ENCODE peak calls at places on chromosome 4, in ten cellular contexts. One of them, this sample, is unnamed.

GRCh38 chr4:78417603-78418002 is 134.0 kb upstream of the ANXA3 start:
- DNase-seq in lower leg skin: no peak
- DNase-seq in endothelial cell of umbilical vein: no peak
- DNase-seq in Peyer's patch: no peak
- DNase-seq in GM12891: no peak
- DNase-seq in body of pancreas: no peak
- DNase-seq in K562: no peak
- DNase-seq in ovary: no peak
- DNase-seq in H54: no peak
- DNase-seq in A549: no peak
- DNase-seq in this sample: no peak

GRCh38 chr4:15755321-15755750 is 22.8 kb upstream of the CD38 start:
- DNase-seq in lower leg skin: no peak
- DNase-seq in endothelial cell of umbilical vein: peak
- DNase-seq in Peyer's patch: no peak
- DNase-seq in GM12891: no peak
- DNase-seq in body of pancreas: no peak
- DNase-seq in K562: no peak
- DNase-seq in ovary: no peak
- DNase-seq in H54: no peak
- DNase-seq in A549: no peak
- DNase-seq in this sample: no peak

GRCh38 chr4:26568446-26568994 is 15.4 kb upstream of the TBC1D19 start:
- DNase-seq in lower leg skin: no peak
- DNase-seq in endothelial cell of umbilical vein: peak
- DNase-seq in Peyer's patch: no peak
- DNase-seq in GM12891: no peak
- DNase-seq in body of pancreas: no peak
- DNase-seq in K562: no peak
- DNase-seq in ovary: no peak
- DNase-seq in H54: no peak
- DNase-seq in A549: peak
- DNase-seq in this sample: no peak

GRCh38 chr4:107283587-107284559 is 247.8 kb upstream of the DKK2 start:
- DNase-seq in lower leg skin: peak
- DNase-seq in endothelial cell of umbilical vein: peak
- DNase-seq in Peyer's patch: no peak
- DNase-seq in GM12891: no peak
- DNase-seq in body of pancreas: no peak
- DNase-seq in K562: no peak
- DNase-seq in ovary: no peak
- DNase-seq in H54: no peak
- DNase-seq in A549: peak
- DNase-seq in this sample: no peak

GRCh38 chr4:808860-809570 is 16.9 kb downstream of the CPLX1 start:
- DNase-seq in lower leg skin: no peak
- DNase-seq in endothelial cell of umbilical vein: no peak
- DNase-seq in Peyer's patch: no peak
- DNase-seq in GM12891: no peak
- DNase-seq in body of pancreas: no peak
- DNase-seq in K562: no peak
- DNase-seq in ovary: no peak
- DNase-seq in H54: no peak
- DNase-seq in A549: no peak
- DNase-seq in this sample: no peak

GRCh38 chr4:175947117-175947722 is 118.4 kb upstream of the WDR17 start:
- DNase-seq in lower leg skin: no peak
- DNase-seq in endothelial cell of umbilical vein: peak
- DNase-seq in Peyer's patch: no peak
- DNase-seq in GM12891: no peak
- DNase-seq in body of pancreas: no peak
- DNase-seq in K562: no peak
- DNase-seq in ovary: no peak
- DNase-seq in H54: no peak
- DNase-seq in A549: peak
- DNase-seq in this sample: no peak

GRCh38 chr4:139144161-139144859 is 32.7 kb downstream of the ELF2 start:
- DNase-seq in lower leg skin: no peak
- DNase-seq in endothelial cell of umbilical vein: no peak
- DNase-seq in Peyer's patch: no peak
- DNase-seq in GM12891: no peak
- DNase-seq in body of pancreas: peak
- DNase-seq in K562: no peak
- DNase-seq in ovary: peak
- DNase-seq in H54: peak
- DNase-seq in A549: no peak
- DNase-seq in this sample: no peak

GRCh38 chr4:42280327-42281095 is 116.8 kb upstream of the SHISA3 start:
- DNase-seq in lower leg skin: no peak
- DNase-seq in endothelial cell of umbilical vein: peak
- DNase-seq in Peyer's patch: no peak
- DNase-seq in GM12891: no peak
- DNase-seq in body of pancreas: peak
- DNase-seq in K562: peak
- DNase-seq in ovary: no peak
- DNase-seq in H54: no peak
- DNase-seq in A549: peak
- DNase-seq in this sample: no peak

GRCh38 chr4:107183155-107183774 is 147.2 kb upstream of the DKK2 start:
- DNase-seq in lower leg skin: no peak
- DNase-seq in endothelial cell of umbilical vein: peak
- DNase-seq in Peyer's patch: no peak
- DNase-seq in GM12891: no peak
- DNase-seq in body of pancreas: peak
- DNase-seq in K562: peak
- DNase-seq in ovary: peak
- DNase-seq in H54: no peak
- DNase-seq in A549: peak
- DNase-seq in this sample: no peak

GRCh38 chr4:28117067-28117756 is 1256.6 kb downstream of the STIM2 start:
- DNase-seq in lower leg skin: no peak
- DNase-seq in endothelial cell of umbilical vein: no peak
- DNase-seq in Peyer's patch: no peak
- DNase-seq in GM12891: no peak
- DNase-seq in body of pancreas: no peak
- DNase-seq in K562: no peak
- DNase-seq in ovary: no peak
- DNase-seq in H54: no peak
- DNase-seq in A549: no peak
- DNase-seq in this sample: no peak

GRCh38 chr4:176009254-176009653 is 56.4 kb upstream of the WDR17 start:
- DNase-seq in lower leg skin: no peak
- DNase-seq in endothelial cell of umbilical vein: no peak
- DNase-seq in Peyer's patch: no peak
- DNase-seq in GM12891: no peak
- DNase-seq in body of pancreas: no peak
- DNase-seq in K562: no peak
- DNase-seq in ovary: no peak
- DNase-seq in H54: no peak
- DNase-seq in A549: no peak
- DNase-seq in this sample: no peak

GRCh38 chr4:158236304-158237030 is 26.2 kb downstream of the TMEM144 start:
- DNase-seq in lower leg skin: no peak
- DNase-seq in endothelial cell of umbilical vein: peak
- DNase-seq in Peyer's patch: no peak
- DNase-seq in GM12891: no peak
- DNase-seq in body of pancreas: no peak
- DNase-seq in K562: no peak
- DNase-seq in ovary: no peak
- DNase-seq in H54: no peak
- DNase-seq in A549: no peak
- DNase-seq in this sample: no peak

GRCh38 chr4:77194989-77195388 is 38.0 kb downstream of the CCNG2 start:
- DNase-seq in lower leg skin: no peak
- DNase-seq in endothelial cell of umbilical vein: no peak
- DNase-seq in Peyer's patch: no peak
- DNase-seq in GM12891: no peak
- DNase-seq in body of pancreas: no peak
- DNase-seq in K562: no peak
- DNase-seq in ovary: no peak
- DNase-seq in H54: no peak
- DNase-seq in A549: no peak
- DNase-seq in this sample: no peak

GRCh38 chr4:77196866-77197265 is 39.9 kb downstream of the CCNG2 start:
- DNase-seq in lower leg skin: no peak
- DNase-seq in endothelial cell of umbilical vein: no peak
- DNase-seq in Peyer's patch: no peak
- DNase-seq in GM12891: no peak
- DNase-seq in body of pancreas: peak
- DNase-seq in K562: no peak
- DNase-seq in ovary: no peak
- DNase-seq in H54: no peak
- DNase-seq in A549: no peak
- DNase-seq in this sample: peak

GRCh38 chr4:77193046-77193445 is 36.0 kb downstream of the CCNG2 start:
- DNase-seq in lower leg skin: no peak
- DNase-seq in endothelial cell of umbilical vein: no peak
- DNase-seq in Peyer's patch: no peak
- DNase-seq in GM12891: no peak
- DNase-seq in body of pancreas: no peak
- DNase-seq in K562: no peak
- DNase-seq in ovary: no peak
- DNase-seq in H54: no peak
- DNase-seq in A549: no peak
- DNase-seq in this sample: no peak

GRCh38 chr4:77194366-77194765 is 37.4 kb downstream of the CCNG2 start:
- DNase-seq in lower leg skin: no peak
- DNase-seq in endothelial cell of umbilical vein: no peak
- DNase-seq in Peyer's patch: no peak
- DNase-seq in GM12891: no peak
- DNase-seq in body of pancreas: no peak
- DNase-seq in K562: no peak
- DNase-seq in ovary: no peak
- DNase-seq in H54: no peak
- DNase-seq in A549: no peak
- DNase-seq in this sample: no peak

GRCh38 chr4:77193511-77194236 is 36.7 kb downstream of the CCNG2 start:
- DNase-seq in lower leg skin: peak
- DNase-seq in endothelial cell of umbilical vein: no peak
- DNase-seq in Peyer's patch: no peak
- DNase-seq in GM12891: peak
- DNase-seq in body of pancreas: peak
- DNase-seq in K562: peak
- DNase-seq in ovary: peak
- DNase-seq in H54: no peak
- DNase-seq in A549: no peak
- DNase-seq in this sample: peak
- TF ChIP-seq POLR2A in lower leg skin: no peak
- TF ChIP-seq POLR2A in endothelial cell of umbilical vein: no peak
- TF ChIP-seq POLR2A in Peyer's patch: no peak
- TF ChIP-seq POLR2A in GM12891: no peak
- TF ChIP-seq POLR2A in body of pancreas: no peak
- TF ChIP-seq POLR2A in K562: no peak
- TF ChIP-seq POLR2A in ovary: no peak
- TF ChIP-seq POLR2A in H54: no peak
- TF ChIP-seq POLR2A in A549: no peak
- TF ChIP-seq POLR2A in this sample: peak

GRCh38 chr4:109027016-109027500 is 264.2 kb upstream of the ETNPPL start:
- DNase-seq in lower leg skin: no peak
- DNase-seq in endothelial cell of umbilical vein: peak
- DNase-seq in Peyer's patch: no peak
- DNase-seq in GM12891: no peak
- DNase-seq in body of pancreas: no peak
- DNase-seq in K562: peak
- DNase-seq in ovary: no peak
- DNase-seq in H54: no peak
- DNase-seq in A549: no peak
- DNase-seq in this sample: no peak

GRCh38 chr4:109020861-109021260 is 258.0 kb upstream of the ETNPPL start:
- DNase-seq in lower leg skin: no peak
- DNase-seq in endothelial cell of umbilical vein: no peak
- DNase-seq in Peyer's patch: no peak
- DNase-seq in GM12891: no peak
- DNase-seq in body of pancreas: no peak
- DNase-seq in K562: no peak
- DNase-seq in ovary: no peak
- DNase-seq in H54: no peak
- DNase-seq in A549: no peak
- DNase-seq in this sample: no peak

GRCh38 chr4:109025471-109026076 is 262.7 kb upstream of the ETNPPL start:
- DNase-seq in lower leg skin: no peak
- DNase-seq in endothelial cell of umbilical vein: no peak
- DNase-seq in Peyer's patch: no peak
- DNase-seq in GM12891: no peak
- DNase-seq in body of pancreas: no peak
- DNase-seq in K562: no peak
- DNase-seq in ovary: no peak
- DNase-seq in H54: no peak
- DNase-seq in A549: no peak
- DNase-seq in this sample: no peak

GRCh38 chr4:109026588-109026987 is 263.7 kb upstream of the ETNPPL start:
- DNase-seq in lower leg skin: no peak
- DNase-seq in endothelial cell of umbilical vein: peak
- DNase-seq in Peyer's patch: no peak
- DNase-seq in GM12891: no peak
- DNase-seq in body of pancreas: no peak
- DNase-seq in K562: no peak
- DNase-seq in ovary: no peak
- DNase-seq in H54: no peak
- DNase-seq in A549: no peak
- DNase-seq in this sample: no peak

GRCh38 chr4:109022941-109023340 is 260.1 kb upstream of the ETNPPL start:
- DNase-seq in lower leg skin: no peak
- DNase-seq in endothelial cell of umbilical vein: no peak
- DNase-seq in Peyer's patch: no peak
- DNase-seq in GM12891: no peak
- DNase-seq in body of pancreas: no peak
- DNase-seq in K562: no peak
- DNase-seq in ovary: no peak
- DNase-seq in H54: no peak
- DNase-seq in A549: no peak
- DNase-seq in this sample: no peak
- TF ChIP-seq POLR2A in lower leg skin: no peak
- TF ChIP-seq POLR2A in endothelial cell of umbilical vein: no peak
- TF ChIP-seq POLR2A in Peyer's patch: no peak
- TF ChIP-seq POLR2A in GM12891: no peak
- TF ChIP-seq POLR2A in body of pancreas: no peak
- TF ChIP-seq POLR2A in K562: no peak
- TF ChIP-seq POLR2A in ovary: no peak
- TF ChIP-seq POLR2A in H54: no peak
- TF ChIP-seq POLR2A in A549: no peak
- TF ChIP-seq POLR2A in this sample: no peak

GRCh38 chr4:88283661-88284377 is 542 bp downstream of the PPM1K start:
- DNase-seq in lower leg skin: peak
- DNase-seq in endothelial cell of umbilical vein: peak
- DNase-seq in Peyer's patch: peak
- DNase-seq in GM12891: peak
- DNase-seq in body of pancreas: peak
- DNase-seq in K562: peak
- DNase-seq in ovary: peak
- DNase-seq in H54: peak
- DNase-seq in A549: peak
- DNase-seq in this sample: peak
- TF ChIP-seq POLR2A in lower leg skin: no peak
- TF ChIP-seq POLR2A in endothelial cell of umbilical vein: peak
- TF ChIP-seq POLR2A in Peyer's patch: no peak
- TF ChIP-seq POLR2A in GM12891: no peak
- TF ChIP-seq POLR2A in body of pancreas: peak
- TF ChIP-seq POLR2A in K562: no peak
- TF ChIP-seq POLR2A in ovary: peak
- TF ChIP-seq POLR2A in H54: peak
- TF ChIP-seq POLR2A in A549: no peak
- TF ChIP-seq POLR2A in this sample: no peak

GRCh38 chr4:73068496-73069337 is 799 bp downstream of the COX18 start:
- DNase-seq in lower leg skin: no peak
- DNase-seq in endothelial cell of umbilical vein: peak
- DNase-seq in Peyer's patch: no peak
- DNase-seq in GM12891: no peak
- DNase-seq in body of pancreas: peak
- DNase-seq in K562: peak
- DNase-seq in ovary: peak
- DNase-seq in H54: no peak
- DNase-seq in A549: peak
- DNase-seq in this sample: no peak
- TF ChIP-seq POLR2A in lower leg skin: no peak
- TF ChIP-seq POLR2A in endothelial cell of umbilical vein: no peak
- TF ChIP-seq POLR2A in Peyer's patch: no peak
- TF ChIP-seq POLR2A in GM12891: no peak
- TF ChIP-seq POLR2A in body of pancreas: no peak
- TF ChIP-seq POLR2A in K562: no peak
- TF ChIP-seq POLR2A in ovary: no peak
- TF ChIP-seq POLR2A in H54: no peak
- TF ChIP-seq POLR2A in A549: no peak
- TF ChIP-seq POLR2A in this sample: no peak

This sample was measured in GM12892.